ENCODE peak calls at places on chromosomes 3 and 15, in nine cellular contexts. S is IMR-90, U is AG09309, D is psoas muscle, A is coronary artery, N is PC-9, Z is type B pancreatic cell, Q is adrenal gland, J is AG09319. F is an unnamed sample.

GRCh38 chr15:69885182-69886041 is 212.3 kb downstream of the TLE3 start:
- DNase-seq in S (no peak), U (no peak), D (no peak), A (no peak), N (no peak), Z (no peak), Q (no peak), J (no peak), F (no peak)

GRCh38 chr3:104102386-104102785 is 1264.3 kb upstream of the ALCAM start:
- DNase-seq in S (peak; percentile 55), U (peak; percentile 4), D (no peak), A (no peak), N (peak; percentile 21), Z (no peak), Q (no peak), J (peak; percentile 2), F (no peak)

GRCh38 chr3:172302176-172302575 is 146.1 kb downstream of the GHSR start:
- DNase-seq in S (no peak), U (no peak), D (no peak), A (no peak), N (no peak), Z (no peak), Q (no peak), J (no peak), F (no peak)

GRCh38 chr3:151156618-151157216 is 46.3 kb downstream of the GPR171 start:
- DNase-seq in S (peak; percentile 61), U (no peak), D (no peak), A (no peak), N (peak; percentile 23), Z (no peak), Q (no peak), J (no peak), F (no peak)

GRCh38 chr3:159200176-159200575 is 398.3 kb downstream of the MFSD1 start:
- DNase-seq in S (no peak), U (peak; percentile 68), D (no peak), A (no peak), N (peak; percentile 63), Z (no peak), Q (no peak), J (no peak), F (no peak)

GRCh38 chr3:23036728-23037127 is 166.4 kb upstream of the UBE2E2 start:
- DNase-seq in S (no peak), U (no peak), D (no peak), A (no peak), N (no peak), Z (no peak), Q (no peak), J (no peak), F (no peak)

GRCh38 chr15:44261007-44261706 is 27.4 kb upstream of the GOLM2 start:
- DNase-seq in S (no peak), U (no peak), D (no peak), A (no peak), N (no peak), Z (no peak), Q (no peak), J (no peak), F (no peak)

GRCh38 chr3:78878011-78878410 is 889.8 kb downstream of the ROBO1 start:
- DNase-seq in S (peak; percentile 80), U (no peak), D (no peak), A (no peak), N (no peak), Z (no peak), Q (no peak), J (no peak), F (no peak)

GRCh38 chr15:89851665-89852341 is 37.2 kb upstream of the ANPEP start:
- DNase-seq in S (no peak), U (no peak), D (no peak), A (no peak), N (no peak), Z (no peak), Q (no peak), J (no peak), F (no peak)

GRCh38 chr3:112500621-112501020 is 1.3 kb upstream of the BTLA start:
- DNase-seq in S (no peak), U (no peak), D (no peak), A (no peak), N (no peak), Z (no peak), Q (no peak), J (no peak), F (no peak)

GRCh38 chr15:86916671-86917450 is 837.2 kb downstream of the AGBL1 start:
- DNase-seq in S (no peak), U (no peak), D (no peak), A (no peak), N (no peak), Z (no peak), Q (peak; percentile 73), J (no peak), F (no peak)

GRCh38 chr3:53150247-53151085 is 10.5 kb upstream of the PRKCD start:
- DNase-seq in S (peak; percentile 47), U (no peak), D (peak; percentile 67), A (no peak), N (no peak), Z (no peak), Q (peak; percentile 93), J (no peak), F (no peak)

GRCh38 chr3:184050217-184050847 is 2.5 kb upstream of the HTR3C start:
- DNase-seq in S (no peak), U (no peak), D (no peak), A (no peak), N (no peak), Z (no peak), Q (no peak), J (no peak), F (no peak)

GRCh38 chr15:57220220-57220619 is 156.1 kb upstream of the CGNL1 start:
- DNase-seq in S (peak; percentile 85), U (peak; percentile 76), D (no peak), A (no peak), N (no peak), Z (no peak), Q (no peak), J (peak; percentile 71), F (no peak)

GRCh38 chr3:15429080-15429479 is 1.7 kb downstream of the EAF1 start:
- DNase-seq in S (no peak), U (no peak), D (no peak), A (no peak), N (no peak), Z (no peak), Q (no peak), J (no peak), F (no peak)

GRCh38 chr3:15426579-15427118 is 695 bp downstream of the METTL6 start:
- DNase-seq in S (no peak), U (no peak), D (no peak), A (no peak), N (no peak), Z (no peak), Q (no peak), J (no peak), F (no peak)

GRCh38 chr3:15428539-15428938 is 1.1 kb downstream of the EAF1 start:
- DNase-seq in S (peak; percentile 67), U (peak; percentile 41), D (no peak), A (no peak), N (no peak), Z (no peak), Q (no peak), J (no peak), F (peak; percentile 85)

GRCh38 chr3:15427981-15428380 is 583 bp downstream of the EAF1 start:
- DNase-seq in S (no peak), U (no peak), D (no peak), A (no peak), N (no peak), Z (no peak), Q (no peak), J (no peak), F (peak; percentile 51)

GRCh38 chr3:15427182-15427880 is at the start of the genes EAF1 and METTL6:
- DNase-seq in S (peak; percentile 74), U (no peak), D (peak; percentile 91), A (peak; percentile 86), N (peak; percentile 71), Z (peak; percentile 80), Q (peak; percentile 89), J (no peak), F (peak; percentile 90)
- TF ChIP-seq CTCF in S (peak; percentile 0), U (peak; percentile 32), D (peak; percentile 14), A (peak; percentile 14), N (no peak), Z (peak; percentile 56), Q (no peak), J (peak; percentile 15), F (no peak)

GRCh38 chr3:36596411-36596810 is 167.9 kb downstream of the DCLK3 start:
- DNase-seq in S (no peak), U (no peak), D (no peak), A (no peak), N (no peak), Z (no peak), Q (no peak), J (no peak), F (no peak)

GRCh38 chr3:36603423-36603822 is 160.9 kb downstream of the DCLK3 start:
- DNase-seq in S (no peak), U (no peak), D (no peak), A (no peak), N (no peak), Z (no peak), Q (no peak), J (no peak), F (no peak)

GRCh38 chr3:36597422-36597821 is 166.9 kb downstream of the DCLK3 start:
- DNase-seq in S (peak; percentile 17), U (peak; percentile 7), D (no peak), A (no peak), N (no peak), Z (no peak), Q (no peak), J (no peak), F (no peak)

GRCh38 chr3:36595531-36595930 is 168.8 kb downstream of the DCLK3 start:
- DNase-seq in S (no peak), U (no peak), D (no peak), A (no peak), N (no peak), Z (no peak), Q (no peak), J (no peak), F (no peak)

GRCh38 chr3:36600413-36600812 is 163.9 kb downstream of the DCLK3 start:
- DNase-seq in S (no peak), U (no peak), D (no peak), A (no peak), N (no peak), Z (no peak), Q (no peak), J (no peak), F (no peak)
- TF ChIP-seq CTCF in S (no peak), U (no peak), D (no peak), A (no peak), N (no peak), Z (no peak), Q (no peak), J (no peak), F (no peak)

DNA sequence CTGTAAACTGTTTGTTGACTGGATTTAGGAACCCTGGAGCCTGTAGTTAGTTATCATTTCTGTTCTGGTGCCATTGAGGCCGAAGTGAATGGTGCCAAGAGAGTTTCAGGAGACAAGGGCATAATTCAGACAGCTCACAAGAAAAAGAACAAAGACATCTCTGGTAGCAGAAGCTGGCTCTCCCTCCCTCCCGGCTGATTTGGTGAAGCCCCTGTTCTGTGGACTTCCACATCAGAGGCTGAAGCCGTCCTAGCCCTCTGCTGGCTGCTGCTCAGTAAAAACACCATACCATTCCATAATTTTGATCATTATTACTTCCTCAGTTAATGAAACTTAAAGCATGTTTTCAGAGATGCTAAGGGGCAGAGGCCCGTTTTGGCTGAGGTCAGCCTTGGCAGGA is 381.2 kb upstream of the WNT5A start:
- DNase-seq in S (no peak), U (no peak), D (no peak), A (no peak), N (no peak), Z (no peak), Q (no peak), J (no peak), F (no peak)
- TF ChIP-seq CTCF in S (no peak), U (peak; percentile 13), D (no peak), A (no peak), N (no peak), Z (peak; percentile 53), Q (no peak), J (no peak), F (no peak)

GRCh38 chr3:102529452-102529851 is 94.6 kb downstream of the ZPLD1 start:
- DNase-seq in S (peak; percentile 7), U (no peak), D (no peak), A (no peak), N (no peak), Z (no peak), Q (no peak), J (no peak), F (no peak)
- TF ChIP-seq CTCF in S (peak; percentile 21), U (peak; percentile 25), D (peak; percentile 10), A (no peak), N (peak; percentile 18), Z (peak; percentile 51), Q (no peak), J (no peak), F (no peak)